ENCODE peak calls at places on chromosomes 12 and 14, in eight cellular contexts. One of them, this sample, is unnamed.

GRCh38 chr14:61557262-61557661 is 138.1 kb upstream of the HIF1A start:
- DNase-seq in suprapubic skin: no peak
- DNase-seq in fibroblast of the aortic adventitia: peak; percentile 49
- DNase-seq in lower leg skin: no peak
- DNase-seq in A549: no peak
- DNase-seq in astrocyte of the spinal cord: no peak
- DNase-seq in uterus: no peak
- DNase-seq in H1: no peak
- DNase-seq in this sample: peak; percentile 71

GRCh38 chr12:124956571-124956970 is 32.4 kb downstream of the DHX37 start:
- DNase-seq in suprapubic skin: no peak
- DNase-seq in fibroblast of the aortic adventitia: no peak
- DNase-seq in lower leg skin: no peak
- DNase-seq in A549: no peak
- DNase-seq in astrocyte of the spinal cord: no peak
- DNase-seq in uterus: no peak
- DNase-seq in H1: no peak
- DNase-seq in this sample: no peak

GRCh38 chr12:55932546-55932919 is 1.6 kb downstream of the DGKA start:
- DNase-seq in suprapubic skin: no peak
- DNase-seq in fibroblast of the aortic adventitia: peak; percentile 40
- DNase-seq in lower leg skin: peak; percentile 81
- DNase-seq in A549: no peak
- DNase-seq in astrocyte of the spinal cord: peak; percentile 28
- DNase-seq in uterus: no peak
- DNase-seq in H1: no peak
- DNase-seq in this sample: peak; percentile 55

GRCh38 chr12:25686351-25686750 is 133.3 kb upstream of the LMNTD1 start:
- DNase-seq in suprapubic skin: no peak
- DNase-seq in fibroblast of the aortic adventitia: no peak
- DNase-seq in lower leg skin: no peak
- DNase-seq in A549: no peak
- DNase-seq in astrocyte of the spinal cord: no peak
- DNase-seq in uterus: no peak
- DNase-seq in H1: no peak
- DNase-seq in this sample: no peak

GRCh38 chr14:75561013-75561432 is 17.4 kb upstream of the FLVCR2 start:
- DNase-seq in suprapubic skin: peak; percentile 82
- DNase-seq in fibroblast of the aortic adventitia: peak; percentile 79
- DNase-seq in lower leg skin: peak; percentile 91
- DNase-seq in A549: peak; percentile 90
- DNase-seq in astrocyte of the spinal cord: peak; percentile 65
- DNase-seq in uterus: peak; percentile 55
- DNase-seq in H1: peak; percentile 88
- DNase-seq in this sample: no peak

GRCh38 chr14:73744874-73745529 is 30.8 kb upstream of the PNMA1 start:
- DNase-seq in suprapubic skin: peak; percentile 81
- DNase-seq in fibroblast of the aortic adventitia: no peak
- DNase-seq in lower leg skin: peak; percentile 92
- DNase-seq in A549: no peak
- DNase-seq in astrocyte of the spinal cord: no peak
- DNase-seq in uterus: no peak
- DNase-seq in H1: no peak
- DNase-seq in this sample: no peak

GRCh38 chr14:84237881-84238280 is 1292.1 kb upstream of the FLRT2 start:
- DNase-seq in suprapubic skin: no peak
- DNase-seq in fibroblast of the aortic adventitia: no peak
- DNase-seq in lower leg skin: no peak
- DNase-seq in A549: no peak
- DNase-seq in astrocyte of the spinal cord: no peak
- DNase-seq in uterus: no peak
- DNase-seq in H1: no peak
- DNase-seq in this sample: no peak

GRCh38 chr14:104148433-104149277 is 10.3 kb downstream of the KIF26A start:
- DNase-seq in suprapubic skin: no peak
- DNase-seq in fibroblast of the aortic adventitia: no peak
- DNase-seq in lower leg skin: no peak
- DNase-seq in A549: no peak
- DNase-seq in astrocyte of the spinal cord: no peak
- DNase-seq in uterus: no peak
- DNase-seq in H1: peak; percentile 54
- DNase-seq in this sample: no peak

GRCh38 chr12:71938728-71939385 is at the start of gene TPH2:
- DNase-seq in suprapubic skin: no peak
- DNase-seq in fibroblast of the aortic adventitia: peak; percentile 46
- DNase-seq in lower leg skin: no peak
- DNase-seq in A549: peak; percentile 14
- DNase-seq in astrocyte of the spinal cord: peak; percentile 65
- DNase-seq in uterus: no peak
- DNase-seq in H1: peak; percentile 96
- DNase-seq in this sample: peak; percentile 63

GRCh38 chr12:108727868-108728735 is 3.2 kb downstream of the CORO1C start:
- DNase-seq in suprapubic skin: no peak
- DNase-seq in fibroblast of the aortic adventitia: no peak
- DNase-seq in lower leg skin: no peak
- DNase-seq in A549: no peak
- DNase-seq in astrocyte of the spinal cord: no peak
- DNase-seq in uterus: no peak
- DNase-seq in H1: no peak
- DNase-seq in this sample: peak; percentile 80

GRCh38 chr12:69087986-69088385 is 151.4 kb upstream of the CPSF6 start:
- DNase-seq in suprapubic skin: no peak
- DNase-seq in fibroblast of the aortic adventitia: no peak
- DNase-seq in lower leg skin: no peak
- DNase-seq in A549: no peak
- DNase-seq in astrocyte of the spinal cord: no peak
- DNase-seq in uterus: no peak
- DNase-seq in H1: no peak
- DNase-seq in this sample: no peak

GRCh38 chr12:92488735-92489134 is 214.1 kb upstream of the PLEKHG7 start:
- DNase-seq in suprapubic skin: no peak
- DNase-seq in fibroblast of the aortic adventitia: no peak
- DNase-seq in lower leg skin: no peak
- DNase-seq in A549: no peak
- DNase-seq in astrocyte of the spinal cord: no peak
- DNase-seq in uterus: no peak
- DNase-seq in H1: no peak
- DNase-seq in this sample: no peak

GRCh38 chr12:80001562-80001961 is 66.7 kb upstream of the PPP1R12A start:
- DNase-seq in suprapubic skin: no peak
- DNase-seq in fibroblast of the aortic adventitia: no peak
- DNase-seq in lower leg skin: no peak
- DNase-seq in A549: no peak
- DNase-seq in astrocyte of the spinal cord: no peak
- DNase-seq in uterus: no peak
- DNase-seq in H1: no peak
- DNase-seq in this sample: no peak

GRCh38 chr12:113019045-113019444 is 37.5 kb upstream of the DTX1 start:
- DNase-seq in suprapubic skin: no peak
- DNase-seq in fibroblast of the aortic adventitia: peak; percentile 51
- DNase-seq in lower leg skin: no peak
- DNase-seq in A549: no peak
- DNase-seq in astrocyte of the spinal cord: peak; percentile 48
- DNase-seq in uterus: no peak
- DNase-seq in H1: no peak
- DNase-seq in this sample: no peak

GRCh38 chr12:106767954-106768501 is 6.5 kb upstream of the RIC8B start:
- DNase-seq in suprapubic skin: no peak
- DNase-seq in fibroblast of the aortic adventitia: peak; percentile 41
- DNase-seq in lower leg skin: no peak
- DNase-seq in A549: no peak
- DNase-seq in astrocyte of the spinal cord: peak; percentile 38
- DNase-seq in uterus: no peak
- DNase-seq in H1: no peak
- DNase-seq in this sample: no peak

GRCh38 chr14:41072776-41073175 is 533.9 kb upstream of the LRFN5 start:
- DNase-seq in suprapubic skin: no peak
- DNase-seq in fibroblast of the aortic adventitia: no peak
- DNase-seq in lower leg skin: no peak
- DNase-seq in A549: no peak
- DNase-seq in astrocyte of the spinal cord: no peak
- DNase-seq in uterus: no peak
- DNase-seq in H1: no peak
- DNase-seq in this sample: no peak

GRCh38 chr14:76775159-76775694 is 14.0 kb downstream of the VASH1 start:
- DNase-seq in suprapubic skin: no peak
- DNase-seq in fibroblast of the aortic adventitia: no peak
- DNase-seq in lower leg skin: peak; percentile 81
- DNase-seq in A549: no peak
- DNase-seq in astrocyte of the spinal cord: no peak
- DNase-seq in uterus: peak; percentile 10
- DNase-seq in H1: no peak
- DNase-seq in this sample: no peak

GRCh38 chr12:120366341-120366705 is 2.6 kb downstream of the MSI1 start:
- DNase-seq in suprapubic skin: no peak
- DNase-seq in fibroblast of the aortic adventitia: no peak
- DNase-seq in lower leg skin: no peak
- DNase-seq in A549: no peak
- DNase-seq in astrocyte of the spinal cord: no peak
- DNase-seq in uterus: no peak
- DNase-seq in H1: no peak
- DNase-seq in this sample: no peak

GRCh38 chr14:63922696-63923421 is 70.1 kb downstream of the SYNE2 start:
- DNase-seq in suprapubic skin: no peak
- DNase-seq in fibroblast of the aortic adventitia: peak; percentile 81
- DNase-seq in lower leg skin: peak; percentile 78
- DNase-seq in A549: peak; percentile 52
- DNase-seq in astrocyte of the spinal cord: no peak
- DNase-seq in uterus: no peak
- DNase-seq in H1: no peak
- DNase-seq in this sample: no peak

GRCh38 chr12:28938581-28939301 is 210.3 kb upstream of the FAR2 start:
- DNase-seq in suprapubic skin: no peak
- DNase-seq in fibroblast of the aortic adventitia: no peak
- DNase-seq in lower leg skin: no peak
- DNase-seq in A549: no peak
- DNase-seq in astrocyte of the spinal cord: no peak
- DNase-seq in uterus: no peak
- DNase-seq in H1: no peak
- DNase-seq in this sample: no peak

GRCh38 chr12:119669744-119670472 is 2.0 kb downstream of the PRKAB1 start:
- DNase-seq in suprapubic skin: no peak
- DNase-seq in fibroblast of the aortic adventitia: no peak
- DNase-seq in lower leg skin: no peak
- DNase-seq in A549: no peak
- DNase-seq in astrocyte of the spinal cord: no peak
- DNase-seq in uterus: no peak
- DNase-seq in H1: no peak
- DNase-seq in this sample: peak; percentile 61

GRCh38 chr14:76267322-76268012 is 108.5 kb upstream of the ESRRB start:
- DNase-seq in suprapubic skin: no peak
- DNase-seq in fibroblast of the aortic adventitia: peak; percentile 54
- DNase-seq in lower leg skin: peak; percentile 88
- DNase-seq in A549: no peak
- DNase-seq in astrocyte of the spinal cord: peak; percentile 39
- DNase-seq in uterus: peak; percentile 73
- DNase-seq in H1: peak; percentile 84
- DNase-seq in this sample: no peak

GRCh38 chr12:57152408-57153038 is 5.1 kb upstream of the LRP1-AS start:
- DNase-seq in suprapubic skin: peak; percentile 85
- DNase-seq in fibroblast of the aortic adventitia: peak; percentile 89
- DNase-seq in lower leg skin: peak; percentile 94
- DNase-seq in A549: no peak
- DNase-seq in astrocyte of the spinal cord: peak; percentile 58
- DNase-seq in uterus: peak; percentile 75
- DNase-seq in H1: no peak
- DNase-seq in this sample: no peak
- H3K4me3 ChIP-seq in suprapubic skin: no peak overlapping the region
- H3K4me3 ChIP-seq in fibroblast of the aortic adventitia: peak overlapping the region; percentile 9
- H3K4me3 ChIP-seq in lower leg skin: no peak overlapping the region
- H3K4me3 ChIP-seq in A549: no peak overlapping the region
- H3K4me3 ChIP-seq in astrocyte of the spinal cord: no peak overlapping the region
- H3K4me3 ChIP-seq in uterus: no peak overlapping the region
- H3K4me3 ChIP-seq in H1: no peak overlapping the region
- H3K4me3 ChIP-seq in this sample: no peak overlapping the region

DNA sequence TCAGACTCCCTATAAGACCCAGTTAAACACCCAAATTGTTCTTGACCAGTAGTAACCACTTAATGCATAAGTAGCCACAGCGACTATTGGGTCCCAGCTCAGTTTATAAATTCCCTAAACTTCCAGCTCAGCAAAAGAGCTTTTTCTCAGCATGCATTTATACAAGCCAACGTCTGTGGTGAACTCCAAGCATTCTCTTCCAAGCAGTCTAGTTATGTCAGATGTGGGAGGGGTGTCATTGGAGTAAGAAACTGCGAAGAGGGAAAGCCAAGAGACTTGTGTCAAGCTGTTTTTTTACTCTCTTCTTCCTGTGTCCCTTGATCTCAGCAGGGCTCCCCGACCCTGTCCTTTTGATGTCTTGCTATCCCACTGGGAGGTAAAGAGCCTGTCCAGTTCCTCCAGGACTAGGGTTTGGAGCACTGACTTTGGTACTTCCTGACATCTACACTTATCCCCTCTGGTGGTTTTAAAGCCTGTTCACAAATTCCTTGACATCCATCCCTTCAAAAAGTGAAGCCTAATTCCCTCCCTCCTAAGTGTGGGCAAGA is 69.0 kb downstream of the PPM1H start:
- DNase-seq in suprapubic skin: no peak
- DNase-seq in fibroblast of the aortic adventitia: peak; percentile 58
- DNase-seq in lower leg skin: no peak
- DNase-seq in A549: peak; percentile 13
- DNase-seq in astrocyte of the spinal cord: peak; percentile 84
- DNase-seq in uterus: no peak
- DNase-seq in H1: no peak
- DNase-seq in this sample: no peak
- H3K4me3 ChIP-seq in suprapubic skin: no peak overlapping the region
- H3K4me3 ChIP-seq in fibroblast of the aortic adventitia: no peak overlapping the region
- H3K4me3 ChIP-seq in lower leg skin: no peak overlapping the region
- H3K4me3 ChIP-seq in A549: no peak overlapping the region
- H3K4me3 ChIP-seq in astrocyte of the spinal cord: no peak overlapping the region
- H3K4me3 ChIP-seq in uterus: no peak overlapping the region
- H3K4me3 ChIP-seq in H1: no peak overlapping the region
- H3K4me3 ChIP-seq in this sample: no peak overlapping the region

DNA sequence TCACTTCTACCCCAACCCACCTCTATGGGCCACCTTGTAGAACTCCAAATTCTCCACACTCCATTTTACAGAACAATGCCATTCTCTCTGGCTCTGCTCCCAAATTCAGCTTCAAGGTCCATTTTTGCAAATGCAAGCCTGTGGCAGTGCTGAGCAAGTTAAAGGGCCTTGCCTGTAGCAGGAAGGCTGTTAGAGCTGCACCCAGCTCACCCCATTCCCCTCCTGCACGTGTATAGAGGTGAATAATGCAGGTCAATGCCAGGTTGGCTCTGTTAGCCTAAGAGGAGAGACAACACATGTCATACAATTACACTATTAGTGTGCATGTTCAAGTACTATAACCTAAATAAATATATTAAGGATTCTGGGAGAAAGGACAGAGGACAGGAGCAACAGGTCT is 120.4 kb downstream of the TBX5 start:
- DNase-seq in suprapubic skin: no peak
- DNase-seq in fibroblast of the aortic adventitia: no peak
- DNase-seq in lower leg skin: no peak
- DNase-seq in A549: no peak
- DNase-seq in astrocyte of the spinal cord: no peak
- DNase-seq in uterus: no peak
- DNase-seq in H1: no peak
- DNase-seq in this sample: no peak
- H3K4me3 ChIP-seq in suprapubic skin: no peak overlapping the region
- H3K4me3 ChIP-seq in fibroblast of the aortic adventitia: no peak overlapping the region
- H3K4me3 ChIP-seq in lower leg skin: no peak overlapping the region
- H3K4me3 ChIP-seq in A549: no peak overlapping the region
- H3K4me3 ChIP-seq in astrocyte of the spinal cord: no peak overlapping the region
- H3K4me3 ChIP-seq in uterus: no peak overlapping the region
- H3K4me3 ChIP-seq in H1: no peak overlapping the region
- H3K4me3 ChIP-seq in this sample: no peak overlapping the region

GRCh38 chr12:14199455-14200199 is 165.9 kb upstream of the ATF7IP start:
- DNase-seq in suprapubic skin: no peak
- DNase-seq in fibroblast of the aortic adventitia: no peak
- DNase-seq in lower leg skin: no peak
- DNase-seq in A549: no peak
- DNase-seq in astrocyte of the spinal cord: no peak
- DNase-seq in uterus: no peak
- DNase-seq in H1: no peak
- DNase-seq in this sample: no peak
- H3K4me3 ChIP-seq in suprapubic skin: no peak overlapping the region
- H3K4me3 ChIP-seq in fibroblast of the aortic adventitia: no peak overlapping the region
- H3K4me3 ChIP-seq in lower leg skin: no peak overlapping the region
- H3K4me3 ChIP-seq in A549: no peak overlapping the region
- H3K4me3 ChIP-seq in astrocyte of the spinal cord: no peak overlapping the region
- H3K4me3 ChIP-seq in uterus: no peak overlapping the region
- H3K4me3 ChIP-seq in H1: no peak overlapping the region
- H3K4me3 ChIP-seq in this sample: no peak overlapping the region